ENCODE peak calls at places on chromosome 7, in ten cellular contexts. Z, J, I, B, L, M, C, K, W and R are unnamed samples.

GRCh38 chr7:2725178-2726105 is 37.4 kb downstream of the AMZ1 start:
- DNase-seq in K (peak), M (peak), L (no peak), C (no peak), W (no peak), Z (no peak), I (no peak), J (no peak), B (no peak), R (no peak)

GRCh38 chr7:102991540-102992214 is 78.9 kb downstream of the LRRC17 start:
- DNase-seq in K (no peak), M (no peak), W (no peak), J (peak), I (no peak), L (peak), B (no peak), Z (peak), C (no peak), R (peak)

GRCh38 chr7:150716368-150716767 is at the start of gene GIMAP1:
- DNase-seq in C (no peak), K (peak), W (no peak), B (no peak), M (peak), Z (no peak), L (no peak), I (no peak), J (no peak), R (no peak)

GRCh38 chr7:28299556-28299955 is 112.8 kb upstream of the CREB5 start:
- DNase-seq in B (no peak), W (no peak), M (no peak), L (no peak), Z (no peak), J (no peak), K (no peak), C (no peak), I (no peak), R (no peak)

GRCh38 chr7:44583145-44583544 is 1.1 kb upstream of the TMED4 start:
- DNase-seq in K (no peak), J (no peak), Z (no peak), W (no peak), I (no peak), C (no peak), L (no peak), M (no peak), B (no peak), R (no peak)

GRCh38 chr7:128444242-128444641 is 11.4 kb upstream of the HILPDA start:
- DNase-seq in W (no peak), M (no peak), L (no peak), I (no peak), Z (no peak), J (no peak), C (no peak), K (no peak), B (no peak), R (no peak)

GRCh38 chr7:48366096-48366495 is 194.8 kb downstream of the ABCA13 start:
- DNase-seq in J (no peak), B (no peak), W (no peak), I (no peak), C (no peak), M (no peak), Z (no peak), K (no peak), L (no peak), R (peak)

GRCh38 chr7:154953006-154953684 is 49.8 kb downstream of the PAXIP1 start:
- DNase-seq in J (no peak), B (no peak), K (peak), Z (peak), W (no peak), M (peak), L (no peak), C (peak), I (peak), R (peak)

GRCh38 chr7:66140924-66141323 is 26.3 kb downstream of the CRCP start:
- DNase-seq in J (no peak), L (no peak), B (no peak), M (no peak), I (no peak), C (no peak), K (peak), W (no peak), Z (no peak), R (peak)

GRCh38 chr7:69840248-69840647 is 242.0 kb downstream of the AUTS2 start:
- DNase-seq in C (no peak), K (no peak), L (no peak), Z (no peak), W (no peak), M (no peak), J (no peak), I (no peak), B (no peak), R (peak)

GRCh38 chr7:2840458-2840857 is 3.6 kb downstream of the GNA12 start:
- DNase-seq in K (no peak), J (no peak), M (no peak), W (no peak), I (no peak), B (no peak), Z (no peak), C (no peak), L (no peak), R (no peak)

GRCh38 chr7:144452064-144452463 is 48.6 kb upstream of the NOBOX start:
- DNase-seq in M (no peak), J (no peak), W (no peak), B (no peak), I (no peak), K (no peak), L (no peak), C (no peak), Z (no peak), R (no peak)

GRCh38 chr7:74066626-74067025 is 17.0 kb upstream of the LIMK1 start:
- DNase-seq in C (no peak), I (no peak), L (no peak), K (peak), M (no peak), B (no peak), J (no peak), Z (no peak), W (no peak), R (no peak)

GRCh38 chr7:30164567-30164966 is 29.8 kb downstream of the MTURN start:
- DNase-seq in C (no peak), W (no peak), K (no peak), B (no peak), M (no peak), J (no peak), L (peak), Z (peak), I (no peak), R (peak)

GRCh38 chr7:112573302-112574039 is 92.7 kb downstream of the LSMEM1 start:
- DNase-seq in K (no peak), M (no peak), C (no peak), L (no peak), B (no peak), Z (no peak), J (no peak), W (no peak), I (no peak), R (peak)

GRCh38 chr7:151552352-151553028 is 32.8 kb upstream of the RHEB start:
- DNase-seq in W (no peak), C (no peak), M (no peak), I (no peak), L (no peak), B (no peak), Z (no peak), J (no peak), K (no peak), R (no peak)

GRCh38 chr7:92781117-92781720 is 55.2 kb downstream of the CDK6 start:
- DNase-seq in I (no peak), C (no peak), L (no peak), B (no peak), J (no peak), M (no peak), W (no peak), K (no peak), Z (no peak), R (no peak)

GRCh38 chr7:119514326-119514725 is 758.6 kb upstream of the KCND2 start:
- DNase-seq in B (no peak), I (no peak), J (no peak), K (no peak), W (no peak), M (no peak), L (no peak), C (no peak), Z (no peak), R (no peak)

GRCh38 chr7:24896031-24896433 is 83.9 kb downstream of the OSBPL3 start:
- DNase-seq in J (no peak), C (no peak), I (no peak), W (no peak), B (no peak), K (no peak), Z (no peak), M (no peak), L (no peak), R (no peak)

GRCh38 chr7:25356534-25357151 is 128.4 kb upstream of the NPVF start:
- DNase-seq in M (no peak), W (no peak), B (no peak), L (no peak), Z (no peak), I (no peak), K (no peak), J (no peak), C (no peak), R (no peak)

GRCh38 chr7:155466814-155467675 is 9.1 kb downstream of the EN2 start:
- DNase-seq in B (no peak), I (no peak), M (peak), J (no peak), K (no peak), C (no peak), L (no peak), Z (peak), W (no peak), R (peak)

GRCh38 chr7:92723205-92723604 is 113.2 kb downstream of the CDK6 start:
- DNase-seq in I (no peak), W (no peak), L (no peak), M (no peak), B (no peak), J (no peak), K (no peak), C (no peak), Z (no peak), R (peak)

GRCh38 chr7:90605055-90605454 is 8.9 kb downstream of the CDK14 start:
- DNase-seq in M (no peak), J (no peak), Z (no peak), C (no peak), B (no peak), I (no peak), L (no peak), W (no peak), K (no peak), R (no peak)

GRCh38 chr7:837001-837400 is 4.7 kb downstream of the SUN1 start:
- DNase-seq in M (no peak), I (no peak), W (no peak), L (no peak), B (no peak), C (no peak), K (no peak), J (no peak), Z (no peak), R (no peak)

GRCh38 chr7:135355377-135356048 is 121.9 kb downstream of the STRA8 start:
- DNase-seq in J (no peak), L (no peak), B (no peak), W (no peak), I (no peak), M (no peak), C (no peak), Z (no peak), K (no peak), R (no peak)

GRCh38 chr7:158357898-158358821 is 229.5 kb downstream of the PTPRN2 start:
- DNase-seq in W (no peak), M (no peak), I (no peak), C (no peak), B (no peak), J (no peak), L (no peak), Z (no peak), K (no peak), R (no peak)

GRCh38 chr7:93719546-93719945 is 145.0 kb upstream of the CALCR start:
- DNase-seq in L (no peak), J (no peak), C (no peak), B (no peak), Z (peak), W (no peak), M (no peak), I (no peak), K (no peak), R (peak)

GRCh38 chr7:22860784-22861482 is 38.3 kb upstream of the TOMM7 start:
- DNase-seq in M (no peak), J (no peak), Z (no peak), C (no peak), W (no peak), L (no peak), K (no peak), B (no peak), I (no peak), R (no peak)

GRCh38 chr7:121385056-121385799 is 10.9 kb downstream of the FAM3C start:
- DNase-seq in B (no peak), I (no peak), Z (no peak), M (no peak), K (no peak), L (no peak), J (no peak), C (no peak), W (no peak), R (no peak)

GRCh38 chr7:2876031-2876862 is 32.1 kb upstream of the GNA12 start:
- DNase-seq in W (no peak), L (no peak), M (no peak), I (no peak), Z (no peak), C (no peak), J (no peak), K (no peak), B (no peak), R (peak)

GRCh38 chr7:601573-602340 is 82.1 kb upstream of the PDGFA start:
- DNase-seq in M (peak), I (peak), J (no peak), C (peak), W (peak), K (peak), B (peak), Z (no peak), L (no peak), R (peak)